ENCODE peak calls at places on chromosomes 6 and 20, in ten cellular contexts. One of them, this sample, is unnamed.

GRCh38 chr20:4068708-4069107 is 53.4 kb upstream of the RNF24 start:
- DNase-seq in HCEC 1CT: no peak
- DNase-seq in activated T-helper 1 cell treated with anti-CD3 and anti-CD28 coated beads, Interleukin-12 subunit alpha, Interleukin-12 subunit beta, Interleukin-2, Interleukin-4 antibody, amounts not matched to agents 30 ng/mL and 10 ng/mL and 1 ng/mL, durations not matched to agents 14 hours and 24 hours and 36 hours: no peak
- DNase-seq in cardiac muscle cell: peak; percentile 61
- DNase-seq in NCI-H82: no peak
- DNase-seq in NCI-H1417: no peak
- DNase-seq in fibroblast of pulmonary artery: peak; percentile 57
- DNase-seq in CD8-positive, alpha-beta T cell: no peak
- DNase-seq in NCI-H1105: no peak
- DNase-seq in endodermal cell: peak; percentile 35
- DNase-seq in this sample: no peak

GRCh38 chr6:125748534-125749111 is 809 bp upstream of the HEY2 start:
- DNase-seq in endodermal cell: no peak
- DNase-seq in NCI-H1417: peak; percentile 78
- DNase-seq in cardiac muscle cell: peak; percentile 25
- DNase-seq in NCI-H82: peak; percentile 74
- DNase-seq in fibroblast of pulmonary artery: no peak
- DNase-seq in CD8-positive, alpha-beta T cell: no peak
- DNase-seq in HCEC 1CT: no peak
- DNase-seq in activated T-helper 1 cell treated with anti-CD3 and anti-CD28 coated beads, Interleukin-12 subunit alpha, Interleukin-12 subunit beta, Interleukin-2, Interleukin-4 antibody, amounts not matched to agents 30 ng/mL and 10 ng/mL and 1 ng/mL, durations not matched to agents 14 hours and 24 hours and 36 hours: no peak
- DNase-seq in NCI-H1105: peak; percentile 60
- DNase-seq in this sample: no peak

GRCh38 chr6:97074785-97075184 is 150.3 kb downstream of the KLHL32 start:
- DNase-seq in HCEC 1CT: no peak
- DNase-seq in CD8-positive, alpha-beta T cell: no peak
- DNase-seq in endodermal cell: no peak
- DNase-seq in activated T-helper 1 cell treated with anti-CD3 and anti-CD28 coated beads, Interleukin-12 subunit alpha, Interleukin-12 subunit beta, Interleukin-2, Interleukin-4 antibody, amounts not matched to agents 30 ng/mL and 10 ng/mL and 1 ng/mL, durations not matched to agents 14 hours and 24 hours and 36 hours: no peak
- DNase-seq in NCI-H82: no peak
- DNase-seq in fibroblast of pulmonary artery: no peak
- DNase-seq in NCI-H1105: no peak
- DNase-seq in cardiac muscle cell: no peak
- DNase-seq in NCI-H1417: no peak
- DNase-seq in this sample: no peak

GRCh38 chr20:33490023-33490933 is at the start of gene CBFA2T2:
- DNase-seq in endodermal cell: no peak
- DNase-seq in CD8-positive, alpha-beta T cell: no peak
- DNase-seq in NCI-H1417: no peak
- DNase-seq in NCI-H82: peak; percentile 62
- DNase-seq in NCI-H1105: peak; percentile 48
- DNase-seq in HCEC 1CT: peak; percentile 63
- DNase-seq in cardiac muscle cell: peak; percentile 73
- DNase-seq in activated T-helper 1 cell treated with anti-CD3 and anti-CD28 coated beads, Interleukin-12 subunit alpha, Interleukin-12 subunit beta, Interleukin-2, Interleukin-4 antibody, amounts not matched to agents 30 ng/mL and 10 ng/mL and 1 ng/mL, durations not matched to agents 14 hours and 24 hours and 36 hours: peak; percentile 2
- DNase-seq in fibroblast of pulmonary artery: peak; percentile 61
- DNase-seq in this sample: no peak

GRCh38 chr6:148316308-148316707 is 26.3 kb upstream of the SASH1 start:
- DNase-seq in activated T-helper 1 cell treated with anti-CD3 and anti-CD28 coated beads, Interleukin-12 subunit alpha, Interleukin-12 subunit beta, Interleukin-2, Interleukin-4 antibody, amounts not matched to agents 30 ng/mL and 10 ng/mL and 1 ng/mL, durations not matched to agents 14 hours and 24 hours and 36 hours: no peak
- DNase-seq in endodermal cell: no peak
- DNase-seq in cardiac muscle cell: no peak
- DNase-seq in NCI-H82: no peak
- DNase-seq in NCI-H1105: peak; percentile 54
- DNase-seq in fibroblast of pulmonary artery: no peak
- DNase-seq in NCI-H1417: no peak
- DNase-seq in HCEC 1CT: no peak
- DNase-seq in CD8-positive, alpha-beta T cell: no peak
- DNase-seq in this sample: no peak

GRCh38 chr6:145214570-145214969 is 520.8 kb downstream of the EPM2A start:
- DNase-seq in activated T-helper 1 cell treated with anti-CD3 and anti-CD28 coated beads, Interleukin-12 subunit alpha, Interleukin-12 subunit beta, Interleukin-2, Interleukin-4 antibody, amounts not matched to agents 30 ng/mL and 10 ng/mL and 1 ng/mL, durations not matched to agents 14 hours and 24 hours and 36 hours: no peak
- DNase-seq in NCI-H82: peak; percentile 45
- DNase-seq in NCI-H1417: peak; percentile 83
- DNase-seq in cardiac muscle cell: peak; percentile 52
- DNase-seq in HCEC 1CT: peak; percentile 33
- DNase-seq in CD8-positive, alpha-beta T cell: no peak
- DNase-seq in endodermal cell: no peak
- DNase-seq in NCI-H1105: peak; percentile 30
- DNase-seq in fibroblast of pulmonary artery: peak; percentile 58
- DNase-seq in this sample: no peak

GRCh38 chr20:53660078-53660909 is 66.7 kb upstream of the ZNF217 start:
- DNase-seq in NCI-H82: no peak
- DNase-seq in endodermal cell: no peak
- DNase-seq in activated T-helper 1 cell treated with anti-CD3 and anti-CD28 coated beads, Interleukin-12 subunit alpha, Interleukin-12 subunit beta, Interleukin-2, Interleukin-4 antibody, amounts not matched to agents 30 ng/mL and 10 ng/mL and 1 ng/mL, durations not matched to agents 14 hours and 24 hours and 36 hours: no peak
- DNase-seq in NCI-H1417: no peak
- DNase-seq in NCI-H1105: no peak
- DNase-seq in CD8-positive, alpha-beta T cell: no peak
- DNase-seq in HCEC 1CT: peak; percentile 29
- DNase-seq in cardiac muscle cell: peak; percentile 48
- DNase-seq in fibroblast of pulmonary artery: peak; percentile 45
- DNase-seq in this sample: no peak

GRCh38 chr20:44720617-44720993 is 5.4 kb downstream of the CCN5 start:
- DNase-seq in NCI-H1417: no peak
- DNase-seq in CD8-positive, alpha-beta T cell: no peak
- DNase-seq in HCEC 1CT: peak; percentile 41
- DNase-seq in activated T-helper 1 cell treated with anti-CD3 and anti-CD28 coated beads, Interleukin-12 subunit alpha, Interleukin-12 subunit beta, Interleukin-2, Interleukin-4 antibody, amounts not matched to agents 30 ng/mL and 10 ng/mL and 1 ng/mL, durations not matched to agents 14 hours and 24 hours and 36 hours: no peak
- DNase-seq in endodermal cell: peak; percentile 61
- DNase-seq in NCI-H1105: no peak
- DNase-seq in cardiac muscle cell: peak; percentile 74
- DNase-seq in NCI-H82: peak; percentile 29
- DNase-seq in fibroblast of pulmonary artery: peak; percentile 69
- DNase-seq in this sample: no peak

GRCh38 chr6:43368517-43369160 is 808 bp downstream of the ZNF318 start:
- DNase-seq in endodermal cell: peak; percentile 78
- DNase-seq in NCI-H1417: peak; percentile 68
- DNase-seq in CD8-positive, alpha-beta T cell: no peak
- DNase-seq in NCI-H1105: no peak
- DNase-seq in HCEC 1CT: peak; percentile 38
- DNase-seq in NCI-H82: peak; percentile 71
- DNase-seq in cardiac muscle cell: peak; percentile 55
- DNase-seq in activated T-helper 1 cell treated with anti-CD3 and anti-CD28 coated beads, Interleukin-12 subunit alpha, Interleukin-12 subunit beta, Interleukin-2, Interleukin-4 antibody, amounts not matched to agents 30 ng/mL and 10 ng/mL and 1 ng/mL, durations not matched to agents 14 hours and 24 hours and 36 hours: no peak
- DNase-seq in fibroblast of pulmonary artery: peak; percentile 49
- DNase-seq in this sample: no peak

GRCh38 chr20:8447262-8448120 is 315.4 kb downstream of the PLCB1 start:
- DNase-seq in CD8-positive, alpha-beta T cell: no peak
- DNase-seq in fibroblast of pulmonary artery: no peak
- DNase-seq in NCI-H82: no peak
- DNase-seq in NCI-H1417: no peak
- DNase-seq in cardiac muscle cell: peak; percentile 7
- DNase-seq in endodermal cell: no peak
- DNase-seq in activated T-helper 1 cell treated with anti-CD3 and anti-CD28 coated beads, Interleukin-12 subunit alpha, Interleukin-12 subunit beta, Interleukin-2, Interleukin-4 antibody, amounts not matched to agents 30 ng/mL and 10 ng/mL and 1 ng/mL, durations not matched to agents 14 hours and 24 hours and 36 hours: no peak
- DNase-seq in NCI-H1105: no peak
- DNase-seq in HCEC 1CT: no peak
- DNase-seq in this sample: no peak

GRCh38 chr6:35804996-35805736 is at the start of gene LHFPL5:
- DNase-seq in activated T-helper 1 cell treated with anti-CD3 and anti-CD28 coated beads, Interleukin-12 subunit alpha, Interleukin-12 subunit beta, Interleukin-2, Interleukin-4 antibody, amounts not matched to agents 30 ng/mL and 10 ng/mL and 1 ng/mL, durations not matched to agents 14 hours and 24 hours and 36 hours: peak; percentile 62
- DNase-seq in NCI-H1417: peak; percentile 80
- DNase-seq in cardiac muscle cell: peak; percentile 46
- DNase-seq in endodermal cell: peak; percentile 93
- DNase-seq in NCI-H82: peak; percentile 79
- DNase-seq in NCI-H1105: peak; percentile 73
- DNase-seq in fibroblast of pulmonary artery: peak; percentile 25
- DNase-seq in CD8-positive, alpha-beta T cell: peak; percentile 10
- DNase-seq in HCEC 1CT: no peak
- DNase-seq in this sample: peak; percentile 4

GRCh38 chr20:62978559-62978938 is 26.0 kb downstream of the SLC17A9 start:
- DNase-seq in endodermal cell: no peak
- DNase-seq in activated T-helper 1 cell treated with anti-CD3 and anti-CD28 coated beads, Interleukin-12 subunit alpha, Interleukin-12 subunit beta, Interleukin-2, Interleukin-4 antibody, amounts not matched to agents 30 ng/mL and 10 ng/mL and 1 ng/mL, durations not matched to agents 14 hours and 24 hours and 36 hours: no peak
- DNase-seq in cardiac muscle cell: no peak
- DNase-seq in fibroblast of pulmonary artery: no peak
- DNase-seq in NCI-H1105: no peak
- DNase-seq in NCI-H82: no peak
- DNase-seq in HCEC 1CT: no peak
- DNase-seq in CD8-positive, alpha-beta T cell: no peak
- DNase-seq in NCI-H1417: no peak
- DNase-seq in this sample: peak; percentile 41

GRCh38 chr6:110331816-110332215 is 26.3 kb downstream of the METTL24 start:
- DNase-seq in endodermal cell: peak; percentile 90
- DNase-seq in NCI-H1105: no peak
- DNase-seq in activated T-helper 1 cell treated with anti-CD3 and anti-CD28 coated beads, Interleukin-12 subunit alpha, Interleukin-12 subunit beta, Interleukin-2, Interleukin-4 antibody, amounts not matched to agents 30 ng/mL and 10 ng/mL and 1 ng/mL, durations not matched to agents 14 hours and 24 hours and 36 hours: no peak
- DNase-seq in HCEC 1CT: no peak
- DNase-seq in NCI-H1417: no peak
- DNase-seq in CD8-positive, alpha-beta T cell: no peak
- DNase-seq in cardiac muscle cell: peak; percentile 30
- DNase-seq in fibroblast of pulmonary artery: no peak
- DNase-seq in NCI-H82: peak; percentile 94
- DNase-seq in this sample: no peak

GRCh38 chr20:44141873-44142272 is 45.1 kb downstream of the JPH2 start:
- DNase-seq in NCI-H82: no peak
- DNase-seq in activated T-helper 1 cell treated with anti-CD3 and anti-CD28 coated beads, Interleukin-12 subunit alpha, Interleukin-12 subunit beta, Interleukin-2, Interleukin-4 antibody, amounts not matched to agents 30 ng/mL and 10 ng/mL and 1 ng/mL, durations not matched to agents 14 hours and 24 hours and 36 hours: no peak
- DNase-seq in CD8-positive, alpha-beta T cell: no peak
- DNase-seq in HCEC 1CT: no peak
- DNase-seq in fibroblast of pulmonary artery: no peak
- DNase-seq in endodermal cell: no peak
- DNase-seq in NCI-H1417: no peak
- DNase-seq in NCI-H1105: no peak
- DNase-seq in cardiac muscle cell: no peak
- DNase-seq in this sample: no peak

GRCh38 chr6:2165216-2165725 is 80.1 kb downstream of the GMDS start:
- DNase-seq in fibroblast of pulmonary artery: no peak
- DNase-seq in NCI-H1105: no peak
- DNase-seq in endodermal cell: no peak
- DNase-seq in NCI-H1417: no peak
- DNase-seq in cardiac muscle cell: no peak
- DNase-seq in NCI-H82: no peak
- DNase-seq in activated T-helper 1 cell treated with anti-CD3 and anti-CD28 coated beads, Interleukin-12 subunit alpha, Interleukin-12 subunit beta, Interleukin-2, Interleukin-4 antibody, amounts not matched to agents 30 ng/mL and 10 ng/mL and 1 ng/mL, durations not matched to agents 14 hours and 24 hours and 36 hours: no peak
- DNase-seq in CD8-positive, alpha-beta T cell: no peak
- DNase-seq in HCEC 1CT: no peak
- DNase-seq in this sample: no peak

GRCh38 chr6:24313477-24314141 is 44.2 kb downstream of the DCDC2 start:
- DNase-seq in NCI-H82: no peak
- DNase-seq in CD8-positive, alpha-beta T cell: no peak
- DNase-seq in NCI-H1417: no peak
- DNase-seq in NCI-H1105: no peak
- DNase-seq in endodermal cell: no peak
- DNase-seq in HCEC 1CT: peak; percentile 43
- DNase-seq in cardiac muscle cell: peak; percentile 86
- DNase-seq in activated T-helper 1 cell treated with anti-CD3 and anti-CD28 coated beads, Interleukin-12 subunit alpha, Interleukin-12 subunit beta, Interleukin-2, Interleukin-4 antibody, amounts not matched to agents 30 ng/mL and 10 ng/mL and 1 ng/mL, durations not matched to agents 14 hours and 24 hours and 36 hours: no peak
- DNase-seq in fibroblast of pulmonary artery: peak; percentile 93
- DNase-seq in this sample: no peak

GRCh38 chr6:1388081-1388926 is 1.1 kb upstream of the FOXF2 start:
- DNase-seq in NCI-H82: peak; percentile 89
- DNase-seq in HCEC 1CT: no peak
- DNase-seq in fibroblast of pulmonary artery: no peak
- DNase-seq in cardiac muscle cell: no peak
- DNase-seq in activated T-helper 1 cell treated with anti-CD3 and anti-CD28 coated beads, Interleukin-12 subunit alpha, Interleukin-12 subunit beta, Interleukin-2, Interleukin-4 antibody, amounts not matched to agents 30 ng/mL and 10 ng/mL and 1 ng/mL, durations not matched to agents 14 hours and 24 hours and 36 hours: no peak
- DNase-seq in NCI-H1417: peak; percentile 25
- DNase-seq in CD8-positive, alpha-beta T cell: no peak
- DNase-seq in endodermal cell: peak; percentile 73
- DNase-seq in NCI-H1105: no peak
- DNase-seq in this sample: no peak

GRCh38 chr20:63095718-63096654 is 89.2 kb upstream of the BHLHE23 start:
- DNase-seq in NCI-H1417: no peak
- DNase-seq in CD8-positive, alpha-beta T cell: no peak
- DNase-seq in fibroblast of pulmonary artery: no peak
- DNase-seq in HCEC 1CT: no peak
- DNase-seq in cardiac muscle cell: no peak
- DNase-seq in activated T-helper 1 cell treated with anti-CD3 and anti-CD28 coated beads, Interleukin-12 subunit alpha, Interleukin-12 subunit beta, Interleukin-2, Interleukin-4 antibody, amounts not matched to agents 30 ng/mL and 10 ng/mL and 1 ng/mL, durations not matched to agents 14 hours and 24 hours and 36 hours: no peak
- DNase-seq in NCI-H1105: no peak
- DNase-seq in endodermal cell: peak; percentile 32
- DNase-seq in NCI-H82: no peak
- DNase-seq in this sample: no peak

GRCh38 chr20:24724982-24725533 is 224.0 kb upstream of the CST7 start:
- DNase-seq in CD8-positive, alpha-beta T cell: no peak
- DNase-seq in NCI-H1105: no peak
- DNase-seq in fibroblast of pulmonary artery: no peak
- DNase-seq in NCI-H1417: no peak
- DNase-seq in HCEC 1CT: no peak
- DNase-seq in NCI-H82: no peak
- DNase-seq in endodermal cell: no peak
- DNase-seq in activated T-helper 1 cell treated with anti-CD3 and anti-CD28 coated beads, Interleukin-12 subunit alpha, Interleukin-12 subunit beta, Interleukin-2, Interleukin-4 antibody, amounts not matched to agents 30 ng/mL and 10 ng/mL and 1 ng/mL, durations not matched to agents 14 hours and 24 hours and 36 hours: no peak
- DNase-seq in cardiac muscle cell: no peak
- DNase-seq in this sample: no peak